ENCODE peak calls at places on chromosomes 3 and 15, in eight cellular contexts. One of them, this sample, is unnamed.

GRCh38 chr15:77418341-77419049 is 1.4 kb downstream of the PEAK1 start:
- DNase-seq in H4: no peak
- DNase-seq in neural crest cell: no peak
- DNase-seq in LoVo: no peak
- DNase-seq in iris pigment epithelial cell: peak; percentile 34
- DNase-seq in SW480: no peak
- DNase-seq in GM04504: no peak
- DNase-seq in heart left ventricle: no peak
- DNase-seq in this sample: no peak

GRCh38 chr3:156473341-156473740 is 81.6 kb downstream of the SSR3 start:
- DNase-seq in H4: no peak
- DNase-seq in neural crest cell: no peak
- DNase-seq in LoVo: no peak
- DNase-seq in iris pigment epithelial cell: no peak
- DNase-seq in SW480: no peak
- DNase-seq in GM04504: no peak
- DNase-seq in heart left ventricle: no peak
- DNase-seq in this sample: no peak

GRCh38 chr3:2950159-2950558 is 160.0 kb downstream of the IL5RA start:
- DNase-seq in H4: no peak
- DNase-seq in neural crest cell: no peak
- DNase-seq in LoVo: no peak
- DNase-seq in iris pigment epithelial cell: no peak
- DNase-seq in SW480: no peak
- DNase-seq in GM04504: no peak
- DNase-seq in heart left ventricle: no peak
- DNase-seq in this sample: no peak

GRCh38 chr15:43414196-43414595 is 43.3 kb downstream of the TUBGCP4 start:
- DNase-seq in H4: no peak
- DNase-seq in neural crest cell: no peak
- DNase-seq in LoVo: no peak
- DNase-seq in iris pigment epithelial cell: no peak
- DNase-seq in SW480: no peak
- DNase-seq in GM04504: no peak
- DNase-seq in heart left ventricle: no peak
- DNase-seq in this sample: no peak

GRCh38 chr3:25428003-25428861 is at the start of gene RARB:
- DNase-seq in H4: peak; percentile 38
- DNase-seq in neural crest cell: peak; percentile 42
- DNase-seq in LoVo: no peak
- DNase-seq in iris pigment epithelial cell: peak; percentile 99
- DNase-seq in SW480: peak; percentile 59
- DNase-seq in GM04504: peak; percentile 52
- DNase-seq in heart left ventricle: peak; percentile 72
- DNase-seq in this sample: peak; percentile 34

GRCh38 chr3:20511863-20512262 is 325.9 kb upstream of the SGO1 start:
- DNase-seq in H4: peak; percentile 2
- DNase-seq in neural crest cell: no peak
- DNase-seq in LoVo: peak; percentile 44
- DNase-seq in iris pigment epithelial cell: peak; percentile 56
- DNase-seq in SW480: peak; percentile 65
- DNase-seq in GM04504: peak; percentile 51
- DNase-seq in heart left ventricle: no peak
- DNase-seq in this sample: no peak

GRCh38 chr3:74866357-74866876 is 252.0 kb upstream of the CNTN3 start:
- DNase-seq in H4: no peak
- DNase-seq in neural crest cell: no peak
- DNase-seq in LoVo: no peak
- DNase-seq in iris pigment epithelial cell: no peak
- DNase-seq in SW480: no peak
- DNase-seq in GM04504: no peak
- DNase-seq in heart left ventricle: no peak
- DNase-seq in this sample: no peak

GRCh38 chr15:100818927-100819326 is 60.7 kb upstream of the ALDH1A3 start:
- DNase-seq in H4: peak; percentile 38
- DNase-seq in neural crest cell: no peak
- DNase-seq in LoVo: no peak
- DNase-seq in iris pigment epithelial cell: peak; percentile 77
- DNase-seq in SW480: no peak
- DNase-seq in GM04504: peak; percentile 47
- DNase-seq in heart left ventricle: no peak
- DNase-seq in this sample: no peak

GRCh38 chr3:158725348-158725966 is 6.8 kb downstream of the RARRES1 start:
- DNase-seq in H4: peak; percentile 97
- DNase-seq in neural crest cell: no peak
- DNase-seq in LoVo: peak; percentile 80
- DNase-seq in iris pigment epithelial cell: peak; percentile 99
- DNase-seq in SW480: peak; percentile 58
- DNase-seq in GM04504: peak; percentile 89
- DNase-seq in heart left ventricle: no peak
- DNase-seq in this sample: no peak

GRCh38 chr3:136703429-136703828 is 48.7 kb downstream of the STAG1 start:
- DNase-seq in H4: no peak
- DNase-seq in neural crest cell: no peak
- DNase-seq in LoVo: no peak
- DNase-seq in iris pigment epithelial cell: no peak
- DNase-seq in SW480: no peak
- DNase-seq in GM04504: no peak
- DNase-seq in heart left ventricle: no peak
- DNase-seq in this sample: no peak

GRCh38 chr3:101262393-101263240 is 57.8 kb downstream of the IMPG2 start:
- DNase-seq in H4: no peak
- DNase-seq in neural crest cell: no peak
- DNase-seq in LoVo: no peak
- DNase-seq in iris pigment epithelial cell: no peak
- DNase-seq in SW480: no peak
- DNase-seq in GM04504: no peak
- DNase-seq in heart left ventricle: no peak
- DNase-seq in this sample: no peak

GRCh38 chr3:171974986-171975837 is 64.2 kb upstream of the FNDC3B start:
- DNase-seq in H4: peak; percentile 82
- DNase-seq in neural crest cell: no peak
- DNase-seq in LoVo: no peak
- DNase-seq in iris pigment epithelial cell: peak; percentile 94
- DNase-seq in SW480: no peak
- DNase-seq in GM04504: no peak
- DNase-seq in heart left ventricle: no peak
- DNase-seq in this sample: no peak

GRCh38 chr15:71784719-71785118 is 25.6 kb upstream of the NR2E3 start:
- DNase-seq in H4: no peak
- DNase-seq in neural crest cell: no peak
- DNase-seq in LoVo: no peak
- DNase-seq in iris pigment epithelial cell: no peak
- DNase-seq in SW480: no peak
- DNase-seq in GM04504: no peak
- DNase-seq in heart left ventricle: no peak
- DNase-seq in this sample: no peak

GRCh38 chr3:143433787-143434378 is 314.3 kb downstream of the CHST2 start:
- DNase-seq in H4: no peak
- DNase-seq in neural crest cell: no peak
- DNase-seq in LoVo: no peak
- DNase-seq in iris pigment epithelial cell: no peak
- DNase-seq in SW480: no peak
- DNase-seq in GM04504: no peak
- DNase-seq in heart left ventricle: no peak
- DNase-seq in this sample: no peak

GRCh38 chr3:102177075-102177755 is 257.6 kb upstream of the ZPLD1 start:
- DNase-seq in H4: no peak
- DNase-seq in neural crest cell: no peak
- DNase-seq in LoVo: no peak
- DNase-seq in iris pigment epithelial cell: no peak
- DNase-seq in SW480: no peak
- DNase-seq in GM04504: no peak
- DNase-seq in heart left ventricle: no peak
- DNase-seq in this sample: no peak

GRCh38 chr3:174325834-174326705 is 533.1 kb upstream of the NAALADL2 start:
- DNase-seq in H4: no peak
- DNase-seq in neural crest cell: no peak
- DNase-seq in LoVo: no peak
- DNase-seq in iris pigment epithelial cell: peak; percentile 33
- DNase-seq in SW480: no peak
- DNase-seq in GM04504: peak; percentile 78
- DNase-seq in heart left ventricle: no peak
- DNase-seq in this sample: no peak

GRCh38 chr15:68447209-68447608 is 15.2 kb upstream of the ITGA11 start:
- DNase-seq in H4: peak; percentile 21
- DNase-seq in neural crest cell: no peak
- DNase-seq in LoVo: no peak
- DNase-seq in iris pigment epithelial cell: no peak
- DNase-seq in SW480: peak; percentile 49
- DNase-seq in GM04504: no peak
- DNase-seq in heart left ventricle: no peak
- DNase-seq in this sample: no peak

GRCh38 chr3:189305412-189305811 is 133.6 kb downstream of the TPRG1 start:
- DNase-seq in H4: peak; percentile 19
- DNase-seq in neural crest cell: no peak
- DNase-seq in LoVo: no peak
- DNase-seq in iris pigment epithelial cell: no peak
- DNase-seq in SW480: no peak
- DNase-seq in GM04504: no peak
- DNase-seq in heart left ventricle: no peak
- DNase-seq in this sample: no peak

GRCh38 chr3:194521514-194522260 is 34.9 kb upstream of the ATP13A3 start:
- DNase-seq in H4: no peak
- DNase-seq in neural crest cell: no peak
- DNase-seq in LoVo: no peak
- DNase-seq in iris pigment epithelial cell: peak; percentile 80
- DNase-seq in SW480: no peak
- DNase-seq in GM04504: no peak
- DNase-seq in heart left ventricle: no peak
- DNase-seq in this sample: no peak

GRCh38 chr3:95333826-95334225 is 1271.0 kb downstream of the NSUN3 start:
- DNase-seq in H4: peak; percentile 8
- DNase-seq in neural crest cell: no peak
- DNase-seq in LoVo: peak; percentile 1
- DNase-seq in iris pigment epithelial cell: no peak
- DNase-seq in SW480: no peak
- DNase-seq in GM04504: no peak
- DNase-seq in heart left ventricle: no peak
- DNase-seq in this sample: no peak

GRCh38 chr3:134090031-134090430 is 60.3 kb upstream of the SLCO2A1 start:
- DNase-seq in H4: no peak
- DNase-seq in neural crest cell: no peak
- DNase-seq in LoVo: no peak
- DNase-seq in iris pigment epithelial cell: peak; percentile 66
- DNase-seq in SW480: no peak
- DNase-seq in GM04504: no peak
- DNase-seq in heart left ventricle: no peak
- DNase-seq in this sample: no peak